ENCODE peak calls at places on chromosomes 16 and 17, in four cellular contexts. W is A549, Q is heart right ventricle, U is lower leg skin. H is an unnamed sample.

GRCh38 chr17:56737741-56738161 is 96.0 kb downstream of the C17orf67 start:
- DNase-seq in W (no peak), Q (no peak), U (no peak), H (no peak)

GRCh38 chr16:79269211-79269863 is 331.2 kb downstream of the MAF start:
- DNase-seq in U (peak; percentile 34), Q (no peak), W (no peak), H (no peak)

GRCh38 chr16:69500496-69500895 is 65.3 kb upstream of the NFAT5 start:
- DNase-seq in U (no peak), W (no peak), Q (no peak), H (no peak)

GRCh38 chr17:82952019-82952418 is 112.2 kb upstream of the ZNF750 start:
- DNase-seq in W (no peak), Q (no peak), U (peak; percentile 56), H (no peak)

GRCh38 chr16:82078125-82078524 is 43.1 kb downstream of the HSD17B2 start:
- DNase-seq in W (no peak), U (no peak), Q (no peak), H (no peak)

GRCh38 chr17:6023452-6023851 is 46.7 kb upstream of the WSCD1 start:
- DNase-seq in U (peak; percentile 63), W (no peak), Q (no peak), H (no peak)

GRCh38 chr17:36544049-36544319 is 735 bp upstream of the GGNBP2 start:
- DNase-seq in W (peak; percentile 72), U (no peak), Q (no peak), H (peak; percentile 66)

GRCh38 chr16:12515346-12515745 is 288.3 kb downstream of the CPPED1 start:
- DNase-seq in Q (no peak), U (no peak), W (no peak), H (no peak)

DNA sequence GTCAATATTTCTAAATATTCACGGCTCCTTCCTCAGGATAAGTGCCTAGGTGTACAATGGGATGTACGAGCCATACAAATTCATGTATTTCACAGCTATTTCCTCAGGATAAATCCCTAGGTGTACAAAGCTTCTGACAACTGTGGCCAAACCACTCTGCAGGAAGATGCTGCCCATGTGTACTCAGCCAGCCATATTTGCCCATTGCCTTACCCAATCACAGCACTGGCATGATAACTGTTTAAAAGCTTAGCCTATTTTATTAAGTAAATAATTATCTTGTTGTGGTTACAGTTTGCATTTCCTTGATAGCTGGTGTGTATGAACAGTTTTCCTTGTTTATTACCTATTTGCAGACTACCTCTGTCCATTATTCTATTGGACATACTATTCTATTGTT is 35.1 kb downstream of the CACNG1 start:
- DNase-seq in U (no peak), Q (no peak), W (no peak), H (no peak)
- H3K4me3 ChIP-seq in U (no peak overlapping the region), Q (no peak overlapping the region), W (no peak overlapping the region), H (no peak overlapping the region)

DNA sequence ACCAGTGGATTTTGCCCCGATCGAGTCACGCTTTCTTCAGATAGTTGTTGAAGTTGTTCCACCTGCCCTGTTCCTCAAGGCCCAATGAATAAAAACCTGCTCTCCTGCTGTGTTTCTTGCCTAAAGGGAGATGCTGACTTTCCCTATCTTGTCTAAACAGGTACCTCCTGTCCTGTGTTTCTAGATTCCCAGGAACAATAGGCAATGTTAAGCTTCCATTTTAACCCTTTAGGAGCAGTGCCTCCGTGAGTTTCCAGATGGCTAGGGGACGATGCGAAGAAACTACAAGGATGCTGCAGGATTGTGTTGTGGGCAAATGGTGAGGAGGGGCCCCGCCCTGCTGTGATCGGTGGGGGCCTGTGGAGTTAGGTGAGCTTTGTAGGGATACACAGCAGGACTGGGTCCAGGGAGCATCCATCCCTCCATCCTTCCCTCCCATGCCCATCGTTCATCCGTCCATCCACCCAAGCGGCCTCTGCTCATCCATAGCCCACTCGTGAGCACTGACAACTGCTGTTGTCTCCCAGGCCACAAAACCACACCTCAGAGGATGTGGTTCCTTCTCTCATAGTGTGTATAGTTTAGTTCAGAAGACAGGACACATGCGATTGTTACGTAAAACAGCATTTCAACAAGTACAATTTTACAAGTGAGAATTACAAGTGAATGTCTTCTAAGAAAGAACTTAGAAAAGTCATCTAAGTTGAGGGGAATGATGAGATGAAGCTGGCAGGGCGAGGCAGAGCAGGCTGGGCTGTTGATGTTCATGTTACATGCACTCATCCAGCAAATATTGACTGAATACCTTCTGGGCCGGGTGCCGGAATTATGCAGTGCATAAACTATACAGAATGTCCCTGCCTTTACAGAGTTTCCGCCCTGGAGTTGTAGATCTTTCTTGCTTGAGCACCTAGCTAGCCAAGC is 5.2 kb downstream of the ARSG start:
- DNase-seq in W (no peak), U (no peak), Q (no peak), H (no peak)
- H3K4me3 ChIP-seq in W (no peak overlapping the region), U (no peak overlapping the region), Q (no peak overlapping the region), H (no peak overlapping the region)

DNA sequence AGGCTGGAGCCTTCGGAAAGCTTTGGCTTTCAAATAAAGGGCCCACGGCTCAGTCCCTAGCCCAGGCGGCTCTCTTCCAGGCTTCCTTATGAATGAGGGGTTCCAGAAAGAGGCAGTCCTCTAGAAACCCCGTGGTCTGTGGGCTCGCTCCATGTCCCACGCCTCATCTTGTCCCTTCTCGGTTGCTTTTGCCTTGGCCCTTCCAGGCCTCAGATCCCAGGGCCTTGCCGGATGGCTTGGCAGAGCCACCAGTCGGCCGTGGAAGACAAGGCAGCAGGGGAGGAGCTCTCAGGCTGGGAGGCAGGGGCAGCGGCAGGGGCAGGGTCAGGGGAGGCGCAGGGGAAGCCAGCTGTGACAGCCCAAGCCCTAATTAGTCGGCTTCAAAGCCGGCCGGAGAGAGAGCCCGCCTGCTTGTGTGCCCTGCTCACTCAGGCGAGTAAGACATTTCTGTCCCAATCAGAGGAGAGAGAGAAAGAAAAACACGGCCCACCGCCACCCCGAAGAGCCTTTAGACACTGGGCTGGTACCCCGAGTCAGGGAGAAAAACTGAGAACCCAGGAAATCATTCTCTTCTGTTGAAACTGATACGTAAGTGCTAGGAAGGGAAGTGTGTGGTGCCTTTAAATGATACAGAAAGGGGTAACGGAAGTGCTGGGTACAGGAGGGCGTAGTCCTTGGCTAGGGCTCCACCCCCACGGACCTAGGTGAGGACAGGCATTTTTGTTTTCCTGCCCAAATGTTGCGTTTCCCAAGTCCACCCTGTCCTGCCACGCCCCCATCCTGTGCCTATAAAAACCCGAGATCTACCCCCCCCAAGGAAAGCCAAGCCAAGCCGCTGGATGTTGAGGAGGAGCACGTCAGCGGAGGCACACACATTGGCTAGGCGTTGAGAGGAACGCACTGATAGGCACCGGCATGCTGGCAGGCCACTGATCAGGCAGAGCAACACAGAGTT is 27.8 kb upstream of the MEIOC start:
- DNase-seq in Q (peak; percentile 66), U (no peak), W (no peak), H (peak; percentile 64)
- H3K4me3 ChIP-seq in Q (no peak overlapping the region), U (no peak overlapping the region), W (no peak overlapping the region), H (peak overlapping the region; percentile 35)

GRCh38 chr17:80219777-80220708 is at the start of the genes SGSH and SLC26A11:
- DNase-seq in U (peak; percentile 97), Q (peak; percentile 87), W (peak; percentile 62), H (peak; percentile 79)
- H3K4me3 ChIP-seq in U (peak within 1 kb of the TSS; percentile 79), Q (peak within 1 kb of the TSS; percentile 78), W (peak within 1 kb of the TSS; percentile 77), H (peak within 1 kb of the TSS; percentile 98)

DNA sequence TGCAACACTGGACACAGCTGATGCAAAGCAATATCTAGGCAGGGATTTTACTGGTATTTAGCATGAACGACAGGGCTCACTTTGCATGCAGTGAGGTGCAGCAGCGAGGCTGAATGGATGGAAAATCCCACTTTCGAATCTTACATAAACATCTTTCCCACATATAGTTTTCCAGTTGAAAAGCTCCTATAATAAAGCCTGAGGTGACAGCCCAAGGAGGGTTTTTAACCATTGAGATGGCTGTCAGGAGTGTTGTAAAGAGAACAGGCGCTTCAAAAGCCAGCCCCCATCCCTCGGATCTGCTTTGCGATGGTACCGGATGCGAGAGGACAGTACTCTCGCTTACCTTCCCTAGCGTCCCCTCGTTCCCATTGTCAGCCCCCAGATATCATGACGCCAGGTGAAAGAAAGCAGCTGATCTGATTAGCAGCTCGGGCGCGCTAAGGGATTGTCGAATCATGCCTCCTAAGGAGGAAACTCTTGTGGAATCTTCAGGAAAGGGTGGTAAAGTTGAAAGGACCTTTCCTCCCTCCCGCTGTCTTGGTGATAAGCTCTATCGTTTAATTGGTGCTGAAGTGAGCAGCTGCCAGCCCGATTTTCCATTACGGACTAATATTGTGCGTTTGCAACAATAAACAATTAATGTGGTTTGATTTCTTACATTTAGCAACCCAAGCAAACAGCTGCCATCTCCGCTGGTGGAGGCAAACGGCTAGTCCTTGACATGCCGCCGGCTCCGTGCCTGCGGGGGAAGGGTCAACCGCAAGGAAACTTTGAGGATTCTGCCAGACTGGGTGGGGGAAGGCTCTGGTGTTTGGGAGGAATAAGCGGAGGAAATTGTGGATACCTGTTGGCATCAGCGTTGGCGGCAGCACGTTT is 1.8 kb downstream of the CDH8 start:
- DNase-seq in Q (no peak), U (no peak), W (no peak), H (no peak)
- H3K4me3 ChIP-seq in Q (peak overlapping the region; percentile 25), U (no peak overlapping the region), W (peak overlapping the region; percentile 24), H (peak overlapping the region; percentile 43)

GRCh38 chr17:80586464-80587228 is 42.0 kb downstream of the RPTOR start:
- DNase-seq in W (no peak), U (peak; percentile 62), Q (no peak), H (no peak)
- H3K4me3 ChIP-seq in W (no peak overlapping the region), U (no peak overlapping the region), Q (no peak overlapping the region), H (no peak overlapping the region)

DNA sequence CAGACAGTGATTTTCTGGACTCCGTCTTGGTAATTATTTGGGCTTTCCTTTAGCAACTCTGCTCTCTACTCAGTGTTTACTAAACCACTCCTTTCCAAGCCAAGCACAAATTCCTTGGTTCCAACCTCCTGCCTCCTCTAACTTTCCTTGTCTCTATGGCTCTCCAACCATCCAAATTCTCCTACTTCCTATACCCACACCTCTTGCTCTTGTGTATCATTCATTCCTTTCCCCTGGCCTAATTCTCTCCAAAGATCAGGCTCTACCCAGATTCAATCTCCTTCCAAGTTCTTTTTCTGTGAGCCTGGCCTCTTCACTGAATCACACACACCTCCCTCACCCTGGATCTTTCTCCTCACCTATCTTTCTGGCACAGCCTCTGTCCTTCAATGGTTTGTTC is 1.1 kb downstream of the NEURL4 start:
- DNase-seq in U (no peak), W (no peak), Q (no peak), H (no peak)
- H3K4me3 ChIP-seq in U (no peak overlapping the region), W (peak overlapping the region; percentile 81), Q (no peak overlapping the region), H (no peak overlapping the region)

DNA sequence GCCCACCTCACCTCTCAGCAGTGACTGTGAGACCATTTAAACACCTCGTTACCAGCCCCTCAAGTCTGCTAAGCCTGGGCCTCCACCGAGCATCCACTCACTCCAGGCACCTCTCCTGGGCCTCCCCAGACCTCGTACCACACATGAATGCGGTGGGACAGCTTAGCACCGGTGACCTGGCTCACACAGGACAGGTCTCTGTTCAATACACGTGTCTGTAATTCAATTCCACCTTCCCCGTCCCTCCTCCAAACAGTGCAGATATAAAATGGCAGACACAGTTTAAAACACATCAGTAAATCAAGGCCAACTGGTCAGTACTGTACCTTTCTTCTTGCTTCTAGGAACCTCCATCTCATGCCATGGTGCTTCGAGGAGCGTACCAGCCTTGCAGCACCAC is 73.9 kb downstream of the ZNF778 start:
- DNase-seq in U (no peak), W (no peak), Q (no peak), H (no peak)
- H3K4me3 ChIP-seq in U (no peak overlapping the region), W (no peak overlapping the region), Q (no peak overlapping the region), H (no peak overlapping the region)

DNA sequence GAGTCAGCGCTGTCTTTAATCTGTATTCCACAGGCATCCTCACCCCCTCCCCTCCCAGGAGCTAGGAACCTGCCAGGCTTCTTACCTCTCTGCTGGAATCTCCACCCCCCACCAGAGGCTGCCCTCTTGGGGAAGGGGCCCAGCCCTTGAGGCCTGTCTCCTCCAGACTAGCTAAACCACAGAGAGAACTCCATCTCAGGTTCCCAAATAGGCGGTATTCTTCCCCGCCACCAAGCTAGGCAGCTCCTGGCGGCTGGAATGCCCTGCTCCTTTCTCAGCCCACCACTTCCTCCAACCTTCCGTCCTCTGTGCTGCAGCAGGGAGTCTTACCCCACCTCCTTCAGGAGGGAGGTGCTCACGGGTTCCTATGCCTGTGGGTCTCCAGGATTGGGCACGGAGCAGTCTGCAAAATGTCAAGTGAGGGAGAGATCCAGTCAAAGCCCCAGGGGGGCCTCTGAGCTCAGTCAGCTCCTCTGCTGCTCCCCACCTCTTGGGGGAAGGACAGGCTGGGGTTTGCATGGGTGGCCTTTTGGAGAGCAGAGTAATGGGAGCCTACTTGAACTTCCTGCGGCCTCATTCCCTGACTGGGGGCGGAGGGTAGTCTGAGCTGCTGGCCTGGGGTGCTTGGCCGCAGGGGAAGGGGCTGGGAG is 55.7 kb downstream of the SREBF1 start:
- DNase-seq in Q (no peak), W (peak; percentile 55), U (no peak), H (no peak)
- H3K4me3 ChIP-seq in Q (no peak overlapping the region), W (peak overlapping the region; percentile 42), U (no peak overlapping the region), H (peak overlapping the region; percentile 67)